ENCODE peak calls at places on chromosomes 1 and 21, in nine cellular contexts. N, H, L, G, Y, T, B, F and J are unnamed samples.

GRCh38 chr1:9250586-9251381 is 16.2 kb downstream of the H6PD start:
- DNase-seq in L (no peak), F (no peak), N (peak), H (no peak), G (peak), T (no peak), Y (no peak), B (no peak), J (no peak)

GRCh38 chr1:183640193-183640592 is 4.6 kb upstream of the ARPC5 start:
- DNase-seq in F (no peak), Y (no peak), H (no peak), G (no peak), N (no peak), B (no peak), T (no peak), L (no peak), J (no peak)

GRCh38 chr1:195820925-195821324 is 787.3 kb downstream of the KCNT2 start:
- DNase-seq in G (no peak), L (no peak), H (no peak), Y (no peak), F (no peak), B (no peak), T (no peak), N (no peak), J (no peak)

GRCh38 chr1:107750364-107750959 is 214.5 kb downstream of the VAV3 start:
- DNase-seq in G (no peak), B (no peak), F (peak), T (no peak), Y (peak), L (peak), H (peak), N (peak), J (peak)

GRCh38 chr1:33378524-33378923 is 52.4 kb downstream of the PHC2 start:
- DNase-seq in Y (no peak), H (no peak), T (no peak), B (no peak), F (no peak), N (no peak), G (no peak), L (no peak), J (no peak)

GRCh38 chr1:32448773-32449456 is 16.0 kb upstream of the ZBTB8B start:
- DNase-seq in Y (no peak), H (peak), L (peak), F (peak), G (no peak), T (no peak), N (no peak), B (no peak), J (no peak)

GRCh38 chr21:36848875-36849274 is 117.6 kb downstream of the HLCS start:
- DNase-seq in T (no peak), G (no peak), L (no peak), N (no peak), H (no peak), B (no peak), Y (no peak), F (no peak), J (no peak)

GRCh38 chr1:21338568-21339401 is 48.5 kb upstream of the ECE1 start:
- DNase-seq in T (no peak), N (peak), H (peak), G (peak), F (no peak), L (no peak), Y (peak), B (peak), J (no peak)

GRCh38 chr1:10209905-10210810 is at the start of gene KIF1B:
- DNase-seq in F (peak), T (peak), N (peak), G (peak), H (peak), Y (peak), L (peak), B (peak), J (peak)

GRCh38 chr21:29145354-29145782 is 14.9 kb downstream of the MAP3K7CL start:
- DNase-seq in G (no peak), B (no peak), T (no peak), N (peak), L (peak), Y (no peak), F (no peak), H (peak), J (peak)

GRCh38 chr1:165807613-165808012 is 19.8 kb upstream of the UCK2 start:
- DNase-seq in B (no peak), Y (no peak), T (no peak), G (no peak), F (no peak), L (no peak), H (peak), N (no peak), J (peak)

GRCh38 chr1:6936308-6936675 is 151.0 kb downstream of the CAMTA1 start:
- DNase-seq in H (no peak), G (no peak), L (no peak), Y (no peak), B (no peak), N (no peak), F (no peak), T (no peak), J (no peak)

GRCh38 chr1:183945432-183946308 is 91.9 kb downstream of the COLGALT2 start:
- DNase-seq in Y (no peak), H (no peak), B (no peak), F (no peak), L (no peak), N (no peak), T (no peak), G (no peak), J (no peak)

DNA sequence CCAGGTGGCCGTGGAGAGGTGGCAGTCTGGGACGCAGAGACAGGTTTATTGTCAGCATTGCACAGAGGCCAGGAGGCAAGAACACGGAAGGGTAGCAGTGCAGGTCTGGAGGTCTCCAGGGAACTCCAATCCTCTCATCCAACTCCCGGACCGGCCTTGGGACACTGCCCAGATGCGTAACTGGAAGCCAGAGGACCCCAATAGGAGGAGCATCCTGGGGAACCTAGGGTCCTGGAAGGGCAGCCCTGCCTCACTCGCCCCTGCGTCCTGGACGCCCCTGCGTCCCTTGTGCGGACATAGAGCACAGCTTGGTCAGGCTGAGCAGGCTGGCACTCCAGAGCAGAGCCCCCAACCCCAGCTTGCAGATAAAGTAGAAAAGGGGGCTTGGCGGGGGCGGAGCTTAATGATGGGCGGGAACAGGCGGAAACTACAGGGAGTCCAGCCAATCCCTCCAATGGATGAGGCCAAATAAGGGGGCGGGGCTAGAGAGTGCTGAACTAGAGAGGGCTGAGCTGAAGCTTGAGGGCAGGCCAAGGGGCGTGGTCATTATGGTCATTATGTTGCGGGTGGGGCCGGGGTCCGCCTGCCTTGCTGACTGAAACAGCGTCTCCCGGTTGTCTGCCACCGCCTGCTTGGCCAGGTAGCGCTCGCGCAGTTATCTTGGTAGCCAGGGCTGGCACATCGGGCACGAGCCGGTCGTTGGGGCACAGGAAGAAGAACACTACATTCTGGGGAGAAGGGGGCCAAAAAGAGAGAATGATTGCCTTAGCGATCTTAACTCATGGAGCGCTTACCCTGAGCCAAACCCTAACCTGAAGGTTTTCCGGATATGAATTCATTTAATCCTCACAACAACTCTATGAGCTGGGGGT is 3.7 kb upstream of the ARHGEF19 start:
- DNase-seq in L (peak), G (peak), H (peak), B (peak), F (peak), Y (peak), N (peak), T (peak), J (peak)
- H3K4me3 ChIP-seq in L (peak), G (peak), H (peak), B (peak), F (peak), Y (peak), N (peak), T (peak), J (peak)

GRCh38 chr1:155300553-155301329 is 497 bp downstream of the PKLR start:
- DNase-seq in L (no peak), N (no peak), B (no peak), T (no peak), G (no peak), F (no peak), Y (no peak), H (no peak), J (no peak)
- TF ChIP-seq CTCF in L (no peak), N (no peak), B (no peak), T (no peak), G (no peak), F (no peak), Y (no peak), H (no peak), J (no peak)

GRCh38 chr1:203272633-203273205 is 32.6 kb upstream of the BTG2 start:
- DNase-seq in F (no peak), N (no peak), G (peak), L (no peak), H (no peak), T (no peak), Y (no peak), B (no peak), J (no peak)
- H3K4me3 ChIP-seq in F (peak), N (no peak), G (no peak), L (no peak), H (no peak), T (peak), Y (peak), B (peak), J (no peak)

GRCh38 chr1:36217667-36218066 is 6.6 kb upstream of the THRAP3 start:
- DNase-seq in N (peak), L (peak), H (peak), G (no peak), B (no peak), T (no peak), Y (no peak), F (peak), J (peak)
- TF ChIP-seq CTCF in N (peak), L (peak), H (peak), G (no peak), B (peak), T (no peak), Y (no peak), F (peak), J (peak)

GRCh38 chr1:86822463-86822862 is 91.5 kb downstream of the SELENOF start:
- DNase-seq in Y (no peak), T (no peak), G (no peak), L (no peak), B (no peak), N (no peak), H (no peak), F (no peak), J (no peak)
- H3K4me3 ChIP-seq in Y (no peak), T (no peak), G (no peak), L (no peak), B (no peak), N (no peak), H (no peak), F (no peak), J (no peak)